ENCODE peak calls at places on chromosomes 4 and X, in nine cellular contexts. One of them, this sample, is unnamed.

GRCh38 chr4:147017081-147017480 is 71.4 kb upstream of the TTC29 start:
- DNase-seq in keratinocyte: no peak
- DNase-seq in CD8-positive, alpha-beta T cell: no peak
- DNase-seq in GM23248: peak; percentile 46
- DNase-seq in fibroblast of lung: no peak
- DNase-seq in tibial nerve: no peak
- DNase-seq in MM.1S: no peak
- DNase-seq in cardiac muscle cell: no peak
- DNase-seq in adrenal gland: no peak
- DNase-seq in this sample: no peak

GRCh38 chrX:3176439-3176820 is 135.2 kb downstream of the ARSF start:
- DNase-seq in keratinocyte: no peak
- DNase-seq in CD8-positive, alpha-beta T cell: no peak
- DNase-seq in GM23248: peak; percentile 68
- DNase-seq in fibroblast of lung: peak; percentile 84
- DNase-seq in tibial nerve: no peak
- DNase-seq in MM.1S: no peak
- DNase-seq in cardiac muscle cell: no peak
- DNase-seq in adrenal gland: no peak
- DNase-seq in this sample: no peak

GRCh38 chr4:99615210-99615834 is 40.7 kb downstream of the MTTP start:
- DNase-seq in keratinocyte: no peak
- DNase-seq in CD8-positive, alpha-beta T cell: no peak
- DNase-seq in GM23248: no peak
- DNase-seq in fibroblast of lung: no peak
- DNase-seq in tibial nerve: no peak
- DNase-seq in MM.1S: no peak
- DNase-seq in cardiac muscle cell: peak; percentile 3
- DNase-seq in adrenal gland: no peak
- DNase-seq in this sample: no peak

GRCh38 chr4:136012250-136012649 is 1520.0 kb downstream of the PCDH18 start:
- DNase-seq in keratinocyte: no peak
- DNase-seq in CD8-positive, alpha-beta T cell: no peak
- DNase-seq in GM23248: no peak
- DNase-seq in fibroblast of lung: no peak
- DNase-seq in tibial nerve: no peak
- DNase-seq in MM.1S: no peak
- DNase-seq in cardiac muscle cell: no peak
- DNase-seq in adrenal gland: no peak
- DNase-seq in this sample: no peak

GRCh38 chrX:56729152-56729557 is at the start of gene NBDY:
- DNase-seq in keratinocyte: no peak
- DNase-seq in CD8-positive, alpha-beta T cell: peak; percentile 1
- DNase-seq in GM23248: peak; percentile 62
- DNase-seq in fibroblast of lung: peak; percentile 56
- DNase-seq in tibial nerve: peak; percentile 29
- DNase-seq in MM.1S: peak; percentile 19
- DNase-seq in cardiac muscle cell: peak; percentile 58
- DNase-seq in adrenal gland: peak; percentile 66
- DNase-seq in this sample: no peak

GRCh38 chr4:7821245-7822165 is 118.2 kb downstream of the AFAP1 start:
- DNase-seq in keratinocyte: no peak
- DNase-seq in CD8-positive, alpha-beta T cell: no peak
- DNase-seq in GM23248: peak; percentile 57
- DNase-seq in fibroblast of lung: no peak
- DNase-seq in tibial nerve: no peak
- DNase-seq in MM.1S: no peak
- DNase-seq in cardiac muscle cell: no peak
- DNase-seq in adrenal gland: no peak
- DNase-seq in this sample: no peak

GRCh38 chrX:110853610-110854009 is 58.0 kb upstream of the CHRDL1 start:
- DNase-seq in keratinocyte: no peak
- DNase-seq in CD8-positive, alpha-beta T cell: no peak
- DNase-seq in GM23248: peak; percentile 53
- DNase-seq in fibroblast of lung: peak; percentile 14
- DNase-seq in tibial nerve: peak; percentile 23
- DNase-seq in MM.1S: peak; percentile 23
- DNase-seq in cardiac muscle cell: peak; percentile 58
- DNase-seq in adrenal gland: peak; percentile 47
- DNase-seq in this sample: peak; percentile 1

GRCh38 chrX:12999422-12999821 is 24.5 kb downstream of the TMSB4X start:
- DNase-seq in keratinocyte: no peak
- DNase-seq in CD8-positive, alpha-beta T cell: no peak
- DNase-seq in GM23248: no peak
- DNase-seq in fibroblast of lung: peak; percentile 33
- DNase-seq in tibial nerve: no peak
- DNase-seq in MM.1S: peak; percentile 71
- DNase-seq in cardiac muscle cell: no peak
- DNase-seq in adrenal gland: no peak
- DNase-seq in this sample: no peak

GRCh38 chr4:75995727-75996126 is 5.0 kb upstream of the SDAD1 start:
- DNase-seq in keratinocyte: no peak
- DNase-seq in CD8-positive, alpha-beta T cell: no peak
- DNase-seq in GM23248: peak; percentile 76
- DNase-seq in fibroblast of lung: peak; percentile 39
- DNase-seq in tibial nerve: no peak
- DNase-seq in MM.1S: peak; percentile 71
- DNase-seq in cardiac muscle cell: peak; percentile 68
- DNase-seq in adrenal gland: no peak
- DNase-seq in this sample: no peak

GRCh38 chr4:145557720-145558119 is 61.5 kb upstream of the MMAA start:
- DNase-seq in keratinocyte: peak; percentile 83
- DNase-seq in CD8-positive, alpha-beta T cell: no peak
- DNase-seq in GM23248: peak; percentile 82
- DNase-seq in fibroblast of lung: peak; percentile 60
- DNase-seq in tibial nerve: peak; percentile 25
- DNase-seq in MM.1S: peak; percentile 77
- DNase-seq in cardiac muscle cell: peak; percentile 71
- DNase-seq in adrenal gland: peak; percentile 79
- DNase-seq in this sample: peak; percentile 41

GRCh38 chr4:149164282-149164681 is 651.4 kb downstream of the IQCM start:
- DNase-seq in keratinocyte: no peak
- DNase-seq in CD8-positive, alpha-beta T cell: no peak
- DNase-seq in GM23248: peak; percentile 61
- DNase-seq in fibroblast of lung: peak; percentile 98
- DNase-seq in tibial nerve: no peak
- DNase-seq in MM.1S: no peak
- DNase-seq in cardiac muscle cell: peak; percentile 4
- DNase-seq in adrenal gland: no peak
- DNase-seq in this sample: peak; percentile 63

GRCh38 chrX:30653415-30654131 is at the start of gene GK:
- DNase-seq in keratinocyte: no peak
- DNase-seq in CD8-positive, alpha-beta T cell: no peak
- DNase-seq in GM23248: peak; percentile 46
- DNase-seq in fibroblast of lung: no peak
- DNase-seq in tibial nerve: no peak
- DNase-seq in MM.1S: peak; percentile 9
- DNase-seq in cardiac muscle cell: peak; percentile 34
- DNase-seq in adrenal gland: peak; percentile 69
- DNase-seq in this sample: no peak

GRCh38 chrX:120575379-120576114 is 14.8 kb upstream of the CUL4B start:
- DNase-seq in keratinocyte: no peak
- DNase-seq in CD8-positive, alpha-beta T cell: no peak
- DNase-seq in GM23248: no peak
- DNase-seq in fibroblast of lung: no peak
- DNase-seq in tibial nerve: no peak
- DNase-seq in MM.1S: no peak
- DNase-seq in cardiac muscle cell: no peak
- DNase-seq in adrenal gland: no peak
- DNase-seq in this sample: no peak

GRCh38 chr4:22129454-22130075 is 181.0 kb upstream of the KCNIP4 start:
- DNase-seq in keratinocyte: no peak
- DNase-seq in CD8-positive, alpha-beta T cell: no peak
- DNase-seq in GM23248: peak; percentile 61
- DNase-seq in fibroblast of lung: peak; percentile 23
- DNase-seq in tibial nerve: no peak
- DNase-seq in MM.1S: peak; percentile 38
- DNase-seq in cardiac muscle cell: peak; percentile 63
- DNase-seq in adrenal gland: peak; percentile 55
- DNase-seq in this sample: peak; percentile 37

GRCh38 chr4:28350485-28350884 is 1489.8 kb downstream of the STIM2 start:
- DNase-seq in keratinocyte: no peak
- DNase-seq in CD8-positive, alpha-beta T cell: no peak
- DNase-seq in GM23248: peak; percentile 74
- DNase-seq in fibroblast of lung: no peak
- DNase-seq in tibial nerve: no peak
- DNase-seq in MM.1S: no peak
- DNase-seq in cardiac muscle cell: no peak
- DNase-seq in adrenal gland: no peak
- DNase-seq in this sample: no peak

GRCh38 chrX:154649864-154650510 is 3.4 kb downstream of the CTAG2 start:
- DNase-seq in keratinocyte: no peak
- DNase-seq in CD8-positive, alpha-beta T cell: no peak
- DNase-seq in GM23248: no peak
- DNase-seq in fibroblast of lung: no peak
- DNase-seq in tibial nerve: no peak
- DNase-seq in MM.1S: no peak
- DNase-seq in cardiac muscle cell: no peak
- DNase-seq in adrenal gland: no peak
- DNase-seq in this sample: no peak

GRCh38 chr4:2343476-2343875 is 75.0 kb downstream of the ZFYVE28 start:
- DNase-seq in keratinocyte: no peak
- DNase-seq in CD8-positive, alpha-beta T cell: no peak
- DNase-seq in GM23248: no peak
- DNase-seq in fibroblast of lung: no peak
- DNase-seq in tibial nerve: no peak
- DNase-seq in MM.1S: no peak
- DNase-seq in cardiac muscle cell: no peak
- DNase-seq in adrenal gland: no peak
- DNase-seq in this sample: no peak

GRCh38 chr4:6443035-6444023 is 29.1 kb downstream of the PPP2R2C start:
- DNase-seq in keratinocyte: no peak
- DNase-seq in CD8-positive, alpha-beta T cell: no peak
- DNase-seq in GM23248: no peak
- DNase-seq in fibroblast of lung: no peak
- DNase-seq in tibial nerve: no peak
- DNase-seq in MM.1S: no peak
- DNase-seq in cardiac muscle cell: no peak
- DNase-seq in adrenal gland: peak; percentile 56
- DNase-seq in this sample: no peak

DNA sequence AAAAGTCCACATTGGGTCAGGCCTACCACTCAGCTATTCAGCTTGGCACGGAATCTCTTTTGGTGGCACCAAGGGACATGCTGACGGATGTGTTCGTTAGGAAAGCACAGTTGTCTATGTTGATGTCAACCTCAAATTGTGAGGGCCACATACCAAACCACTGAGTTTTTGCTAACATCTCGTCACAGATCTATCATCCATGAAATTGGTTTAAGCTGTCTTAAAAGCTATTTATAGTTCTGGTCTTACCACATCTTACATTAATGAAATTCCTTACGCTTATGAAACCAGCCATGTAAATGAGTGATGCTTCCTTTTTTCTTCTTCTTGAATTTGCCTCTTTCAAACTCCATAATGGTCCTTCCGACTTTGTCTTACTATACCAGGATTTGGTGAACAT is 101.5 kb downstream of the MGST2 start:
- DNase-seq in keratinocyte: no peak
- DNase-seq in CD8-positive, alpha-beta T cell: no peak
- DNase-seq in GM23248: peak; percentile 86
- DNase-seq in fibroblast of lung: peak; percentile 89
- DNase-seq in tibial nerve: no peak
- DNase-seq in MM.1S: no peak
- DNase-seq in cardiac muscle cell: no peak
- DNase-seq in adrenal gland: no peak
- DNase-seq in this sample: no peak
- H3K4me3 ChIP-seq in keratinocyte: no peak overlapping the region
- H3K4me3 ChIP-seq in CD8-positive, alpha-beta T cell: no peak overlapping the region
- H3K4me3 ChIP-seq in GM23248: no peak overlapping the region
- H3K4me3 ChIP-seq in fibroblast of lung: no peak overlapping the region
- H3K4me3 ChIP-seq in tibial nerve: no peak overlapping the region
- H3K4me3 ChIP-seq in MM.1S: no peak overlapping the region
- H3K4me3 ChIP-seq in cardiac muscle cell: no peak overlapping the region
- H3K4me3 ChIP-seq in adrenal gland: no peak overlapping the region
- H3K4me3 ChIP-seq in this sample: no peak overlapping the region

DNA sequence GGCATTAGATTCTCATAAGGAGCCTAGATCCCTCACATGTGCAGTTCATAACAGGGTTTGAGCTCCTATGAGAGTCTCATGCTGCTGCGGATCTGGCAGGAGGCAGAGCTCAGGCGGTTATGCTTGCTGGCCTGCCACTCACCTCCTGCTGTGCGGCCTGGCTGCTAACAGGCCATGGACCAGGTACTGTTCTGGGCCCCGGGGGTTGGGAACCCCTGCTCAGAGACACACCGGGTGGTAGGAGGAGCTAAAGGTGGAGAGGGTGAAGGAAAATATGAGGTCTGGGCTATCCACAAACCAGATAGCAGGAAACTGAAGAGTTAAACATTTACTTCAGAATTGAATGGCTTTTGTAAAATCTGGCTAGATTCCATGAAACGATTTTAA is 5.9 kb upstream of the F11 start:
- DNase-seq in keratinocyte: no peak
- DNase-seq in CD8-positive, alpha-beta T cell: no peak
- DNase-seq in GM23248: no peak
- DNase-seq in fibroblast of lung: no peak
- DNase-seq in tibial nerve: no peak
- DNase-seq in MM.1S: no peak
- DNase-seq in cardiac muscle cell: no peak
- DNase-seq in adrenal gland: no peak
- DNase-seq in this sample: no peak
- H3K4me1 ChIP-seq in keratinocyte: no peaks in the 10 kb centered on the region
- H3K4me1 ChIP-seq in CD8-positive, alpha-beta T cell: no peaks in the 10 kb centered on the region
- H3K4me1 ChIP-seq in GM23248: no peaks in the 10 kb centered on the region
- H3K4me1 ChIP-seq in fibroblast of lung: no peaks in the 10 kb centered on the region
- H3K4me1 ChIP-seq in tibial nerve: no peaks in the 10 kb centered on the region
- H3K4me1 ChIP-seq in MM.1S: peaks cover 3% of the 10 kb centered on the region
- H3K4me1 ChIP-seq in cardiac muscle cell: no peaks in the 10 kb centered on the region
- H3K4me1 ChIP-seq in adrenal gland: peaks cover 6% of the 10 kb centered on the region
- H3K4me1 ChIP-seq in this sample: peaks cover 5% of the 10 kb centered on the region

GRCh38 chr4:95549246-95550138 is 719 bp upstream of the UNC5C start:
- DNase-seq in keratinocyte: no peak
- DNase-seq in CD8-positive, alpha-beta T cell: no peak
- DNase-seq in GM23248: peak; percentile 19
- DNase-seq in fibroblast of lung: peak; percentile 62
- DNase-seq in tibial nerve: peak; percentile 25
- DNase-seq in MM.1S: no peak
- DNase-seq in cardiac muscle cell: peak; percentile 78
- DNase-seq in adrenal gland: peak; percentile 88
- DNase-seq in this sample: no peak
- H3K9me3 ChIP-seq in keratinocyte: no peaks in the 10 kb centered on the region
- H3K9me3 ChIP-seq in CD8-positive, alpha-beta T cell: no peaks in the 10 kb centered on the region
- H3K9me3 ChIP-seq in GM23248: no peaks in the 10 kb centered on the region
- H3K9me3 ChIP-seq in fibroblast of lung: no peaks in the 10 kb centered on the region
- H3K9me3 ChIP-seq in tibial nerve: no peaks in the 10 kb centered on the region
- H3K9me3 ChIP-seq in MM.1S: no peaks in the 10 kb centered on the region
- H3K9me3 ChIP-seq in cardiac muscle cell: no peaks in the 10 kb centered on the region
- H3K9me3 ChIP-seq in adrenal gland: no peaks in the 10 kb centered on the region
- H3K9me3 ChIP-seq in this sample: no peaks in the 10 kb centered on the region

DNA sequence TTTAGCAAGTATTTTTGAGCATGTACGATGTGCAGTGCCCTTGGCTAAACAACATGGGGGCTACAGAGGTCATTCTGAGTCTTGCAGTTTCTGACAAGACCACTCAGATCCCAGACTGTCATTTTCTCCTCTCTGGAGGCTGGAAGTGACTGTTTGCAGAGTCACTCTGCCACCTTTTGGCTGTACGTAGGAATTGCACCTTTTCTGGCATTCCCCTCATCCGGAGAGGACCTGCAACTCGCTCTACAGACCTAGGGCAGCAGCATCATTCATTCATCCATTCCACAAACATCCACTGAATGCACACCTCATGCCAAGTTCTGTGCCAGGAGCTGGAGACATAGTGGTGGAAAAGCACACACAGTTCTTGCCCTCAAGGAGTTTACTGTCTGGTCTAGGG is 160.4 kb upstream of the GPR101 start:
- DNase-seq in keratinocyte: no peak
- DNase-seq in CD8-positive, alpha-beta T cell: no peak
- DNase-seq in GM23248: peak; percentile 36
- DNase-seq in fibroblast of lung: no peak
- DNase-seq in tibial nerve: no peak
- DNase-seq in MM.1S: peak; percentile 36
- DNase-seq in cardiac muscle cell: peak; percentile 49
- DNase-seq in adrenal gland: peak; percentile 50
- DNase-seq in this sample: peak; percentile 29
- H3K4me3 ChIP-seq in keratinocyte: no peak overlapping the region
- H3K4me3 ChIP-seq in CD8-positive, alpha-beta T cell: no peak overlapping the region
- H3K4me3 ChIP-seq in GM23248: no peak overlapping the region
- H3K4me3 ChIP-seq in fibroblast of lung: no peak overlapping the region
- H3K4me3 ChIP-seq in tibial nerve: no peak overlapping the region
- H3K4me3 ChIP-seq in MM.1S: no peak overlapping the region
- H3K4me3 ChIP-seq in cardiac muscle cell: no peak overlapping the region
- H3K4me3 ChIP-seq in adrenal gland: no peak overlapping the region
- H3K4me3 ChIP-seq in this sample: no peak overlapping the region